ENCODE peak calls at places on chromosomes 3 and 15, in seven cellular contexts. V is transverse colon, L is coronary artery, M is GM23338, X is stomach, H is HL-60, C is cardiac muscle cell. J is an unnamed sample.

GRCh38 chr3:128051459-128051836 is 789 bp upstream of the SEC61A1 start:
- DNase-seq in V (no peak), L (no peak), M (peak), X (no peak), H (no peak), C (peak), J (no peak)

GRCh38 chr3:16370872-16371740 is 106.1 kb downstream of the OXNAD1 start:
- DNase-seq in V (no peak), L (no peak), M (peak), X (no peak), H (no peak), C (no peak), J (peak)

GRCh38 chr15:61835476-61836106 is 224.7 kb downstream of the VPS13C start:
- DNase-seq in V (peak), L (no peak), M (peak), X (peak), H (no peak), C (peak), J (peak)

GRCh38 chr15:74613953-74614743 is 1.5 kb upstream of the CLK3 start:
- DNase-seq in V (no peak), L (no peak), M (peak), X (no peak), H (no peak), C (no peak), J (no peak)

GRCh38 chr3:173066044-173066679 is 74.9 kb downstream of the SPATA16 start:
- DNase-seq in V (no peak), L (no peak), M (no peak), X (no peak), H (no peak), C (peak), J (peak)

GRCh38 chr3:105334138-105334882 is 32.4 kb upstream of the ALCAM start:
- DNase-seq in V (no peak), L (no peak), M (no peak), X (no peak), H (no peak), C (peak), J (peak)

GRCh38 chr15:48330045-48330840 is 986 bp upstream of the DUT start:
- DNase-seq in V (no peak), L (no peak), M (peak), X (no peak), H (no peak), C (peak), J (no peak)

GRCh38 chr15:100276519-100276918 is 65.3 kb downstream of the ADAMTS17 start:
- DNase-seq in V (no peak), L (no peak), M (no peak), X (no peak), H (no peak), C (no peak), J (no peak)

GRCh38 chr3:31534036-31534435 is 1.3 kb downstream of the STT3B start:
- DNase-seq in V (no peak), L (no peak), M (no peak), X (no peak), H (no peak), C (peak), J (peak)
- TF ChIP-seq CTCF in V (no peak), L (no peak), M (no peak), X (no peak), H (no peak), C (no peak), J (no peak)

DNA sequence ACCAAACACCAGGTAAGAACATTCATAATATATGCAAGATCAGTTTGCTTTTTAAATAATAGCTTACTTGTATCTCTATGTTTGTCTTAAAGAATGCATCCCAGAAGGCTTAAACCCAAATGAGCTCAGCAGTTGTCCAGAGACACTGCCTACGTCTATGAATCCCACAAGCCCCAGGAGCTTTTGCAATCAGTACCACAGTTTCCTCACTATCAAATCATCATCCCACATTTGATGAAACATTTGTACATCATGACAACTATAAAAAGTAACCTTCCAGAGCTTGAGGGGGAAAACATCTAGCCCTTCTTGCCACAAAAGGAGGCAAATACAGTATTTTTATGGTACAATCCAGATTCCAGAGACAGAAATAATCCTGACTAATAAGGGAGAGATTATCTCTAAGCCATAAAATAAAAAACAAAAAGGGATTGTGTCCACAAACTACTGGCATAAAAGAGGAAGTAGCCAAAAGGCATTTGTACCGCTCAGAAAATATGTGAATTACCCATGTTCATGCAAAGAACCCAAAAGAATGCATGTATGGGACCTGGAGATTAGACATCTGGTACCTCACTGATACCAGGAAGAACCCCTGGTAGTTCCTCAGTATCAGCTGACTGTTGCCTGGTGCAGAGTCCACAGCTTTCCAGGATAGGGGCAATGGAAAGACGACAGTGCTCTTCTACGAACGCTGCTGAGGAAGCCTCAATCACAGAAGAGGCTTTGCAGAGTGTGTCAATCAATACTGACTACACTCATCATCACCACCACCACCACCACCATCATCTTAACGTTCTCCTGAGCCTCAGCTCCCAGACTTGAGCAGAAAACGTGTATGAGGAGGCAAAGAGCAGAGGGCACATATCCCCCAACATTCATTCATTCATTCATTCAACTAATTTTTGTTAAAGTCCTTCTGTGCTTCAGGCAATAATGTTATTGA is 63.4 kb downstream of the ATP8B4 start:
- DNase-seq in V (no peak), L (no peak), M (no peak), X (no peak), H (peak), C (peak), J (no peak)
- H3K4me3 ChIP-seq in V (no peak), L (peak), M (no peak), X (no peak), H (no peak), C (no peak), J (no peak)

DNA sequence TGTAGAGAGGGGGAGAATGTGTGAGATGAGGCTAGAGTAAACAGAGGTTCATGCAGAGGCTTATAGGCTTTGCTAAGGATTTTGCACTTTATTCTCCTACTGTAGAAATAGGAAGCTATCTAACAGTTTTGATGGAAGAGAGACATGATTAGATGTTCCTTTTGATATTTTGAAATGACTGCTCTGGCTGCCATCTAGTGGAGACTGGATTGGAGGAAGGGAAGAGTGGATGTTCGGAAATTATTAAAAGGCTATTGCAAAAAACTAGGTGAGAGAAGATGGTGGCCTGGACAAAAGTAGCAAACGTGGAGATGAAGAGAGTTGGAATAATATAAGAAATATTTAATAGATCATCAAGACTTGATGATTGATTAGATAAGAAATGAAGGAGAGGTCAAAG is 42.2 kb downstream of the SYN2 start:
- DNase-seq in V (no peak), L (no peak), M (peak), X (no peak), H (no peak), C (no peak), J (no peak)
- TF ChIP-seq CTCF in V (no peak), L (no peak), M (peak), X (peak), H (no peak), C (peak), J (no peak)

DNA sequence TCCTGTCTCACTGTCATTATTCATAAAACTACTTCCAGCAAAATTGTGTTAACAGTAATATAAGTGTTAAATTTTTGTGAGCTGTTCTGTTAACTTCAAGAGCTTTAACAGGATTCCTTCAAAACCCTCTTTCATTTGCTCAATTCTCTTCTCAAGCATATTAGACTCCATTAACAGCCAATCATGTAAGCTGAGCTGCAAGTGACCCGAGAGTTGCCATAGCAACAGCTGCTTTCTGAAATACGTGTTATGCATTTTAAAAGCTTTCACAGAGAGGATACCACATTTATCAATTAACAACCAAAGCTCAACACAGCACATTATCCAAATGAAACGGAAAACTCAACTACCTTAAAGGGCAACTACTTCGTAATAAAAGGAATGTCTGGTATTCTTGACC is 92.9 kb downstream of the STAG1 start:
- DNase-seq in V (no peak), L (no peak), M (peak), X (no peak), H (no peak), C (peak), J (peak)
- H3K4me3 ChIP-seq in V (no peak), L (no peak), M (no peak), X (no peak), H (no peak), C (no peak), J (no peak)

DNA sequence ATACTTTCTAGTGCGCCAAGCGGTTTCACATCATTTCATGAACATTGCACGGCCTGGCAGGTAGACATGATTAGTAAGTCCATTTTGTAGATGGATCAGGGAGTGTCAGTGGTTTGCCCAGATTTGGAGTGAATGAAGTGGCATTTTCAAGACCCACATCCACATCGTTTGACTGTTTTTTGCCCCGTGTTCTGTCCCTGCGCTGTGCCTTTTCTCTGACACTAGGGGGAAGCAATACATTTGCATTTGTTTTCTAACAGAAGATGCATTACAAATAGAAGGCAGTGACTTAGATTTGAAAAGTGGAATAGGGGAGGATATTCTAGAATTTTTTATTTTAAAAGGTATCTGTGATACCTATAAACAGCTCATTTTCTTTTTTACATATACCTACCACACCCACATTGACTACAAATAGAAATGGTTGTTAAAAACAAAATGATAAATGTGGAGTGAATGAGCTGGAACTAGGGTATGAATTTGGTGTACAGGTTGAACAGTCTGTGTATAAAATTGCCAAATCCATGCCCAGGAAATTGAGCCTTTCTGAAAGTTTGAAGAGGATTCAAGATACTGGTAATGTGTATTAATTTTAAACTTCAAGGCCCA is 98.0 kb downstream of the USP13 start:
- DNase-seq in V (no peak), L (no peak), M (peak), X (no peak), H (no peak), C (peak), J (peak)
- TF ChIP-seq CTCF in V (peak), L (no peak), M (peak), X (peak), H (peak), C (peak), J (peak)

DNA sequence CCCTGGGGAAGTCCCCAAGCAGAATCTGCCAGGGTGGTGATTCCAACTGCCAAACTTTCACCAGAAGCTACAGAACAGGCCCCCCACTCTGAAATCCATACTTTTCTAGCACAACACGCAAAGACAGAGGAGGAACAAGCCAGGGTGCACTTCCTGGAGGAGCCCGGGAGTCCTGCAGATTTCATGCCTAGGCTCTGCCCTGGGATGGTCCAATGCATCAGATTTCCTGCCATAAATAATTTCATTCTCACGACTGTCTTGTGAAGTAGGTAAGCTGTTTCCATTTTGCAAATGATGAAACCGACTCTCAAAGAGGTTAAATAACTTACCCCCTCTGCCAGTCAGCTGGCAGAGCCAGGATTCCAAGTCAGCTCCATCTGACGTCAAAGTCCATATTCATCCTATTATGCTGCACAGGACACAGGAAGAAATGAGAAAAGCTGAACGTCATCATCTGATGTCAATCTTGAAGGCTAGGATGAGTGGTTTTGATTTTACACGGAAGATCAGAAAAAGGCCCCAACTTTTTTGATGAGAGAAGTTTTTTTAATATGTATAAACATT is 134.8 kb upstream of the IGF1R start:
- DNase-seq in V (no peak), L (no peak), M (no peak), X (no peak), H (no peak), C (no peak), J (no peak)
- H3K4me3 ChIP-seq in V (no peak), L (no peak), M (no peak), X (no peak), H (no peak), C (no peak), J (no peak)